ENCODE peak calls at places on chromosomes 4 and X, in ten cellular contexts. X is spleen; O is CD8-positive, alpha-beta memory T cell; W is endothelial cell; H is aorta; V is T-helper 9 cell; Q is WTC11; N is T-helper 2 cell; P is NAMALWA; R is AG04449. K is an unnamed sample.

GRCh38 chrX:70426286-70427278 is 3.5 kb downstream of the GDPD2 start:
- DNase-seq in O (no peak), X (no peak), N (no peak), R (no peak), V (no peak), W (no peak), Q (no peak), P (no peak), H (no peak), K (no peak)

GRCh38 chr4:156771171-156771837 is 200.3 kb downstream of the PDGFC start:
- DNase-seq in N (no peak), Q (no peak), P (no peak), O (no peak), W (no peak), X (no peak), R (no peak), V (no peak), H (peak), K (no peak)

GRCh38 chrX:11770320-11770719 is 12.3 kb downstream of the MSL3 start:
- DNase-seq in N (peak), P (peak), H (no peak), Q (peak), X (peak), R (no peak), V (no peak), O (peak), W (peak), K (peak)

GRCh38 chrX:8748855-8749254 is 16.9 kb upstream of the ANOS1 start:
- DNase-seq in Q (no peak), X (no peak), O (no peak), R (no peak), W (peak), H (no peak), P (peak), N (peak), V (no peak), K (no peak)

GRCh38 chr4:116925900-116926457 is 159.4 kb downstream of the TRAM1L1 start:
- DNase-seq in Q (peak), W (peak), O (no peak), P (no peak), V (no peak), N (no peak), R (no peak), H (peak), X (peak), K (no peak)

GRCh38 chr4:70197842-70198241 is 2.3 kb downstream of the ODAM start:
- DNase-seq in P (no peak), V (no peak), X (no peak), O (no peak), Q (no peak), R (no peak), H (no peak), N (no peak), W (no peak), K (no peak)

GRCh38 chrX:40663880-40664630 is 16.7 kb upstream of the CXorf38 start:
- DNase-seq in N (no peak), O (no peak), H (no peak), X (no peak), Q (peak), W (peak), R (no peak), V (no peak), P (no peak), K (no peak)

GRCh38 chrX:108091878-108092291 is 307 bp downstream of the ATG4A start:
- DNase-seq in R (no peak), P (no peak), H (no peak), W (no peak), Q (no peak), O (no peak), X (no peak), N (peak), V (no peak), K (peak)

GRCh38 chr4:107862658-107863057 is 37.9 kb downstream of the SGMS2 start:
- DNase-seq in R (no peak), H (no peak), V (no peak), O (no peak), N (peak), X (no peak), W (no peak), Q (no peak), P (no peak), K (no peak)

GRCh38 chr4:86250006-86250405 is 109.8 kb downstream of the MAPK10 start:
- DNase-seq in Q (no peak), H (no peak), N (no peak), P (no peak), W (no peak), O (no peak), R (no peak), X (no peak), V (no peak), K (no peak)

GRCh38 chr4:84578540-84579409 is 4.2 kb upstream of the CDS1 start:
- DNase-seq in X (no peak), O (no peak), N (no peak), P (peak), Q (peak), R (no peak), V (no peak), H (no peak), W (peak), K (no peak)

GRCh38 chrX:31213941-31214340 is 142.1 kb upstream of the FTHL17 start:
- DNase-seq in R (no peak), N (peak), P (peak), Q (peak), H (no peak), X (no peak), V (no peak), W (peak), O (no peak), K (no peak)

GRCh38 chrX:8345473-8345872 is 119.2 kb upstream of the VCX3B start:
- DNase-seq in X (no peak), N (no peak), V (no peak), H (no peak), P (no peak), Q (no peak), O (no peak), W (no peak), R (no peak), K (no peak)

GRCh38 chr4:8860892-8861575 is 10.6 kb downstream of the HMX1 start:
- DNase-seq in O (no peak), V (no peak), Q (peak), W (no peak), H (peak), N (no peak), P (no peak), X (no peak), R (no peak), K (no peak)

GRCh38 chr4:147057631-147057980 is 111.9 kb upstream of the TTC29 start:
- DNase-seq in V (no peak), R (no peak), N (peak), O (no peak), X (no peak), Q (no peak), P (no peak), W (no peak), H (no peak), K (no peak)

GRCh38 chr4:124839786-124840390 is 127.4 kb upstream of the ANKRD50 start:
- DNase-seq in V (no peak), X (no peak), Q (no peak), W (no peak), P (no peak), O (no peak), R (no peak), H (no peak), N (no peak), K (no peak)

GRCh38 chr4:77922158-77923094 is 59.8 kb downstream of the MRPL1 start:
- DNase-seq in W (no peak), V (no peak), R (no peak), H (no peak), X (no peak), O (no peak), Q (no peak), N (no peak), P (no peak), K (no peak)

GRCh38 chrX:65581661-65582339 is 47.2 kb upstream of the LAS1L start:
- DNase-seq in P (peak), R (no peak), N (peak), O (peak), W (peak), Q (peak), V (peak), H (peak), X (no peak), K (peak)

GRCh38 chrX:38662640-38663039 is 101.3 kb downstream of the TSPAN7 start:
- DNase-seq in R (no peak), H (no peak), O (no peak), P (no peak), V (no peak), W (no peak), X (no peak), Q (no peak), N (no peak), K (no peak)

GRCh38 chrX:150958177-150958576 is 25.0 kb upstream of the HMGB3 start:
- DNase-seq in Q (no peak), V (no peak), R (no peak), P (no peak), W (no peak), H (no peak), N (no peak), X (no peak), O (no peak), K (no peak)

GRCh38 chrX:19017271-19017670 is 33.4 kb upstream of the PHKA2 start:
- DNase-seq in W (peak), R (no peak), H (no peak), X (no peak), V (no peak), P (peak), Q (peak), O (no peak), N (no peak), K (no peak)

K was measured in activated naive CD4-positive, alpha-beta T cell treated with anti-CD3 and anti-CD28 coated beads, Interleukin-2, amount 50 U/mL, for 16 hours.